ENCODE peak calls at places on chromosomes 2 and 18, in seven cellular contexts. One of them, this sample, is unnamed.

GRCh38 chr18:26415631-26416030 is 132.7 kb downstream of the KCTD1 start:
- DNase-seq in HCEC 1CT: no peak
- DNase-seq in WTC11: no peak
- DNase-seq in ELR: no peak
- DNase-seq in iris pigment epithelial cell: no peak
- DNase-seq in heart left ventricle: no peak
- DNase-seq in nucleus accumbens: no peak
- DNase-seq in this sample: no peak

GRCh38 chr2:233061591-233062446 is 1.7 kb downstream of the INPP5D start:
- DNase-seq in HCEC 1CT: peak
- DNase-seq in WTC11: no peak
- DNase-seq in ELR: peak
- DNase-seq in iris pigment epithelial cell: peak
- DNase-seq in heart left ventricle: peak
- DNase-seq in nucleus accumbens: no peak
- DNase-seq in this sample: no peak

GRCh38 chr2:222673883-222674282 is 2.4 kb downstream of the MOGAT1 start:
- DNase-seq in HCEC 1CT: no peak
- DNase-seq in WTC11: no peak
- DNase-seq in ELR: no peak
- DNase-seq in iris pigment epithelial cell: no peak
- DNase-seq in heart left ventricle: no peak
- DNase-seq in nucleus accumbens: no peak
- DNase-seq in this sample: no peak

GRCh38 chr18:57819119-57819518 is 16.0 kb upstream of the ATP8B1 start:
- DNase-seq in HCEC 1CT: no peak
- DNase-seq in WTC11: no peak
- DNase-seq in ELR: no peak
- DNase-seq in iris pigment epithelial cell: no peak
- DNase-seq in heart left ventricle: no peak
- DNase-seq in nucleus accumbens: no peak
- DNase-seq in this sample: no peak

GRCh38 chr18:44771572-44771956 is 90.9 kb downstream of the SETBP1 start:
- DNase-seq in HCEC 1CT: no peak
- DNase-seq in WTC11: no peak
- DNase-seq in ELR: no peak
- DNase-seq in iris pigment epithelial cell: no peak
- DNase-seq in heart left ventricle: no peak
- DNase-seq in nucleus accumbens: no peak
- DNase-seq in this sample: no peak

GRCh38 chr2:22078701-22079100 is 954.9 kb downstream of the TDRD15 start:
- DNase-seq in HCEC 1CT: no peak
- DNase-seq in WTC11: no peak
- DNase-seq in ELR: no peak
- DNase-seq in iris pigment epithelial cell: no peak
- DNase-seq in heart left ventricle: no peak
- DNase-seq in nucleus accumbens: no peak
- DNase-seq in this sample: no peak

GRCh38 chr2:74833418-74834233 is at the start of gene HK2:
- DNase-seq in HCEC 1CT: peak
- DNase-seq in WTC11: peak
- DNase-seq in ELR: peak
- DNase-seq in iris pigment epithelial cell: peak
- DNase-seq in heart left ventricle: peak
- DNase-seq in nucleus accumbens: peak
- DNase-seq in this sample: peak

GRCh38 chr2:40240067-40240466 is 211.8 kb downstream of the SLC8A1 start:
- DNase-seq in HCEC 1CT: peak
- DNase-seq in WTC11: no peak
- DNase-seq in ELR: peak
- DNase-seq in iris pigment epithelial cell: peak
- DNase-seq in heart left ventricle: peak
- DNase-seq in nucleus accumbens: no peak
- DNase-seq in this sample: no peak

GRCh38 chr2:76684762-76685161 is 837.4 kb downstream of the LRRTM4 start:
- DNase-seq in HCEC 1CT: no peak
- DNase-seq in WTC11: no peak
- DNase-seq in ELR: no peak
- DNase-seq in iris pigment epithelial cell: no peak
- DNase-seq in heart left ventricle: no peak
- DNase-seq in nucleus accumbens: no peak
- DNase-seq in this sample: no peak

GRCh38 chr2:173955867-173956266 is 9.3 kb downstream of the SP3 start:
- DNase-seq in HCEC 1CT: no peak
- DNase-seq in WTC11: no peak
- DNase-seq in ELR: no peak
- DNase-seq in iris pigment epithelial cell: no peak
- DNase-seq in heart left ventricle: no peak
- DNase-seq in nucleus accumbens: no peak
- DNase-seq in this sample: no peak

GRCh38 chr2:216733046-216733445 is 37.7 kb upstream of the IGFBP5 start:
- DNase-seq in HCEC 1CT: no peak
- DNase-seq in WTC11: no peak
- DNase-seq in ELR: no peak
- DNase-seq in iris pigment epithelial cell: no peak
- DNase-seq in heart left ventricle: no peak
- DNase-seq in nucleus accumbens: no peak
- DNase-seq in this sample: no peak

GRCh38 chr2:200180943-200181342 is 125.5 kb upstream of the SPATS2L start:
- DNase-seq in HCEC 1CT: no peak
- DNase-seq in WTC11: no peak
- DNase-seq in ELR: no peak
- DNase-seq in iris pigment epithelial cell: no peak
- DNase-seq in heart left ventricle: no peak
- DNase-seq in nucleus accumbens: no peak
- DNase-seq in this sample: no peak

GRCh38 chr2:86311879-86312278 is 25.5 kb downstream of the REEP1 start:
- DNase-seq in HCEC 1CT: no peak
- DNase-seq in WTC11: no peak
- DNase-seq in ELR: no peak
- DNase-seq in iris pigment epithelial cell: no peak
- DNase-seq in heart left ventricle: no peak
- DNase-seq in nucleus accumbens: no peak
- DNase-seq in this sample: no peak

GRCh38 chr2:41948397-41948763 is 99.4 kb upstream of the PKDCC start:
- DNase-seq in HCEC 1CT: no peak
- DNase-seq in WTC11: no peak
- DNase-seq in ELR: no peak
- DNase-seq in iris pigment epithelial cell: no peak
- DNase-seq in heart left ventricle: no peak
- DNase-seq in nucleus accumbens: no peak
- DNase-seq in this sample: no peak

GRCh38 chr2:150505178-150505577 is 17.7 kb upstream of the RND3 start:
- DNase-seq in HCEC 1CT: no peak
- DNase-seq in WTC11: no peak
- DNase-seq in ELR: no peak
- DNase-seq in iris pigment epithelial cell: no peak
- DNase-seq in heart left ventricle: no peak
- DNase-seq in nucleus accumbens: no peak
- DNase-seq in this sample: no peak

GRCh38 chr2:46917628-46918027 is 2.0 kb upstream of the MCFD2 start:
- DNase-seq in HCEC 1CT: no peak
- DNase-seq in WTC11: no peak
- DNase-seq in ELR: no peak
- DNase-seq in iris pigment epithelial cell: no peak
- DNase-seq in heart left ventricle: no peak
- DNase-seq in nucleus accumbens: no peak
- DNase-seq in this sample: no peak

GRCh38 chr2:36650031-36650430 is 46.5 kb upstream of the VIT start:
- DNase-seq in HCEC 1CT: peak
- DNase-seq in WTC11: no peak
- DNase-seq in ELR: peak
- DNase-seq in iris pigment epithelial cell: peak
- DNase-seq in heart left ventricle: no peak
- DNase-seq in nucleus accumbens: no peak
- DNase-seq in this sample: no peak

GRCh38 chr2:7707723-7708122 is 790.5 kb downstream of the RNF144A start:
- DNase-seq in HCEC 1CT: no peak
- DNase-seq in WTC11: no peak
- DNase-seq in ELR: peak
- DNase-seq in iris pigment epithelial cell: peak
- DNase-seq in heart left ventricle: no peak
- DNase-seq in nucleus accumbens: no peak
- DNase-seq in this sample: no peak